ENCODE peak calls at places on chromosomes 4 and X, in ten cellular contexts. One of them, this sample, is unnamed.

GRCh38 chr4:174753031-174753430 is 76.0 kb downstream of the GLRA3 start:
- DNase-seq in effector memory CD8-positive, alpha-beta T cell: no peak
- DNase-seq in KBM-7: no peak
- DNase-seq in suprapubic skin: no peak
- DNase-seq in uterus: no peak
- DNase-seq in bronchial epithelial cell: no peak
- DNase-seq in naive B cell: no peak
- DNase-seq in mesendoderm: no peak
- DNase-seq in AG04449: no peak
- DNase-seq in left cardiac atrium: no peak
- DNase-seq in this sample: peak; percentile 21

GRCh38 chr4:74632634-74633033 is 161.7 kb downstream of the BTC start:
- DNase-seq in KBM-7: peak; percentile 76
- DNase-seq in effector memory CD8-positive, alpha-beta T cell: no peak
- DNase-seq in mesendoderm: no peak
- DNase-seq in uterus: no peak
- DNase-seq in naive B cell: no peak
- DNase-seq in bronchial epithelial cell: peak; percentile 100
- DNase-seq in suprapubic skin: no peak
- DNase-seq in left cardiac atrium: peak; percentile 46
- DNase-seq in AG04449: peak; percentile 12
- DNase-seq in this sample: no peak

GRCh38 chrX:916235-916609 is 285.6 kb downstream of the SHOX start:
- DNase-seq in KBM-7: no peak
- DNase-seq in mesendoderm: no peak
- DNase-seq in effector memory CD8-positive, alpha-beta T cell: no peak
- DNase-seq in AG04449: no peak
- DNase-seq in bronchial epithelial cell: no peak
- DNase-seq in naive B cell: no peak
- DNase-seq in suprapubic skin: no peak
- DNase-seq in left cardiac atrium: no peak
- DNase-seq in uterus: no peak
- DNase-seq in this sample: no peak

GRCh38 chrX:132227383-132228112 is 8.3 kb upstream of the RAP2C start:
- DNase-seq in KBM-7: no peak
- DNase-seq in naive B cell: no peak
- DNase-seq in bronchial epithelial cell: peak; percentile 58
- DNase-seq in suprapubic skin: no peak
- DNase-seq in mesendoderm: no peak
- DNase-seq in uterus: no peak
- DNase-seq in left cardiac atrium: no peak
- DNase-seq in AG04449: no peak
- DNase-seq in effector memory CD8-positive, alpha-beta T cell: no peak
- DNase-seq in this sample: no peak

GRCh38 chrX:100802843-100803242 is 17.3 kb upstream of the CSTF2 start:
- DNase-seq in bronchial epithelial cell: no peak
- DNase-seq in suprapubic skin: no peak
- DNase-seq in effector memory CD8-positive, alpha-beta T cell: no peak
- DNase-seq in AG04449: no peak
- DNase-seq in naive B cell: no peak
- DNase-seq in uterus: no peak
- DNase-seq in left cardiac atrium: no peak
- DNase-seq in KBM-7: no peak
- DNase-seq in mesendoderm: no peak
- DNase-seq in this sample: no peak

GRCh38 chrX:11750694-11751093 is 7.3 kb upstream of the MSL3 start:
- DNase-seq in mesendoderm: no peak
- DNase-seq in KBM-7: no peak
- DNase-seq in uterus: no peak
- DNase-seq in suprapubic skin: no peak
- DNase-seq in AG04449: no peak
- DNase-seq in left cardiac atrium: no peak
- DNase-seq in naive B cell: no peak
- DNase-seq in effector memory CD8-positive, alpha-beta T cell: no peak
- DNase-seq in bronchial epithelial cell: no peak
- DNase-seq in this sample: no peak

GRCh38 chrX:39205467-39205866 is 404.2 kb downstream of the MID1IP1 start:
- DNase-seq in KBM-7: no peak
- DNase-seq in AG04449: no peak
- DNase-seq in bronchial epithelial cell: peak; percentile 39
- DNase-seq in suprapubic skin: no peak
- DNase-seq in mesendoderm: peak; percentile 36
- DNase-seq in left cardiac atrium: no peak
- DNase-seq in uterus: no peak
- DNase-seq in effector memory CD8-positive, alpha-beta T cell: no peak
- DNase-seq in naive B cell: no peak
- DNase-seq in this sample: no peak

GRCh38 chr4:168574581-168575295 is 77.9 kb downstream of the PALLD start:
- DNase-seq in KBM-7: no peak
- DNase-seq in suprapubic skin: no peak
- DNase-seq in naive B cell: no peak
- DNase-seq in uterus: no peak
- DNase-seq in AG04449: no peak
- DNase-seq in mesendoderm: no peak
- DNase-seq in effector memory CD8-positive, alpha-beta T cell: no peak
- DNase-seq in bronchial epithelial cell: peak; percentile 60
- DNase-seq in left cardiac atrium: no peak
- DNase-seq in this sample: no peak

GRCh38 chrX:102934624-102935023 is 2.4 kb upstream of the RAB40AL start:
- DNase-seq in left cardiac atrium: no peak
- DNase-seq in AG04449: no peak
- DNase-seq in KBM-7: peak; percentile 74
- DNase-seq in naive B cell: peak; percentile 1
- DNase-seq in uterus: no peak
- DNase-seq in effector memory CD8-positive, alpha-beta T cell: peak; percentile 1
- DNase-seq in mesendoderm: peak; percentile 27
- DNase-seq in bronchial epithelial cell: peak; percentile 12
- DNase-seq in suprapubic skin: no peak
- DNase-seq in this sample: peak; percentile 29

GRCh38 chr4:173506780-173507211 is 23.2 kb downstream of the HAND2 start:
- DNase-seq in bronchial epithelial cell: no peak
- DNase-seq in AG04449: no peak
- DNase-seq in suprapubic skin: no peak
- DNase-seq in KBM-7: no peak
- DNase-seq in effector memory CD8-positive, alpha-beta T cell: no peak
- DNase-seq in uterus: no peak
- DNase-seq in mesendoderm: peak; percentile 43
- DNase-seq in naive B cell: no peak
- DNase-seq in left cardiac atrium: no peak
- DNase-seq in this sample: no peak

GRCh38 chr4:158162637-158163036 is 10.2 kb downstream of the GASK1B start:
- DNase-seq in uterus: no peak
- DNase-seq in left cardiac atrium: no peak
- DNase-seq in AG04449: no peak
- DNase-seq in effector memory CD8-positive, alpha-beta T cell: no peak
- DNase-seq in bronchial epithelial cell: no peak
- DNase-seq in KBM-7: no peak
- DNase-seq in naive B cell: no peak
- DNase-seq in suprapubic skin: no peak
- DNase-seq in mesendoderm: no peak
- DNase-seq in this sample: no peak

GRCh38 chr4:142126890-142127497 is 490.6 kb downstream of the IL15 start:
- DNase-seq in left cardiac atrium: peak; percentile 40
- DNase-seq in mesendoderm: peak; percentile 63
- DNase-seq in bronchial epithelial cell: peak; percentile 67
- DNase-seq in uterus: peak; percentile 31
- DNase-seq in suprapubic skin: no peak
- DNase-seq in KBM-7: peak; percentile 60
- DNase-seq in effector memory CD8-positive, alpha-beta T cell: peak; percentile 57
- DNase-seq in AG04449: peak; percentile 40
- DNase-seq in naive B cell: peak; percentile 11
- DNase-seq in this sample: peak; percentile 60

GRCh38 chr4:90745176-90745575 is 618.0 kb downstream of the CCSER1 start:
- DNase-seq in mesendoderm: no peak
- DNase-seq in KBM-7: no peak
- DNase-seq in suprapubic skin: no peak
- DNase-seq in AG04449: no peak
- DNase-seq in uterus: no peak
- DNase-seq in effector memory CD8-positive, alpha-beta T cell: no peak
- DNase-seq in bronchial epithelial cell: peak; percentile 78
- DNase-seq in left cardiac atrium: no peak
- DNase-seq in naive B cell: no peak
- DNase-seq in this sample: no peak

GRCh38 chr4:24675723-24676122 is 91.4 kb upstream of the DHX15 start:
- DNase-seq in AG04449: no peak
- DNase-seq in bronchial epithelial cell: peak; percentile 72
- DNase-seq in KBM-7: peak; percentile 45
- DNase-seq in uterus: no peak
- DNase-seq in left cardiac atrium: no peak
- DNase-seq in naive B cell: no peak
- DNase-seq in mesendoderm: no peak
- DNase-seq in suprapubic skin: no peak
- DNase-seq in effector memory CD8-positive, alpha-beta T cell: no peak
- DNase-seq in this sample: no peak

GRCh38 chr4:123158576-123158975 is 236.2 kb upstream of the NUDT6 start:
- DNase-seq in naive B cell: no peak
- DNase-seq in KBM-7: no peak
- DNase-seq in uterus: no peak
- DNase-seq in left cardiac atrium: no peak
- DNase-seq in suprapubic skin: no peak
- DNase-seq in mesendoderm: peak; percentile 65
- DNase-seq in effector memory CD8-positive, alpha-beta T cell: no peak
- DNase-seq in AG04449: no peak
- DNase-seq in bronchial epithelial cell: peak; percentile 47
- DNase-seq in this sample: no peak

GRCh38 chrX:77962068-77962902 is 7.2 kb downstream of the PGAM4 start:
- DNase-seq in suprapubic skin: no peak
- DNase-seq in AG04449: no peak
- DNase-seq in effector memory CD8-positive, alpha-beta T cell: no peak
- DNase-seq in mesendoderm: no peak
- DNase-seq in left cardiac atrium: no peak
- DNase-seq in uterus: no peak
- DNase-seq in KBM-7: no peak
- DNase-seq in bronchial epithelial cell: peak; percentile 28
- DNase-seq in naive B cell: no peak
- DNase-seq in this sample: no peak

GRCh38 chrX:10156199-10157031 is at the start of gene CLCN4:
- DNase-seq in mesendoderm: peak; percentile 75
- DNase-seq in naive B cell: peak; percentile 61
- DNase-seq in left cardiac atrium: peak; percentile 73
- DNase-seq in effector memory CD8-positive, alpha-beta T cell: no peak
- DNase-seq in AG04449: no peak
- DNase-seq in suprapubic skin: no peak
- DNase-seq in KBM-7: peak; percentile 74
- DNase-seq in bronchial epithelial cell: no peak
- DNase-seq in uterus: peak; percentile 30
- DNase-seq in this sample: peak; percentile 66